ENCODE peak calls at places on chromosome 13, in four cellular contexts. Z, W, J and X are unnamed samples. For H3K36me3, the result is how much of the 10 kb centered on the place peaks cover.

GRCh38 chr13:52459668-52460067 is 4.4 kb downstream of the CKAP2 start:
- DNase-seq in Z (no peak), W (peak), J (no peak), X (no peak)

GRCh38 chr13:24251525-24251924 is 57.9 kb upstream of the C1QTNF9 start:
- DNase-seq in Z (no peak), W (no peak), J (no peak), X (peak)

GRCh38 chr13:74570834-74571233 is 436.6 kb upstream of the KLF12 start:
- DNase-seq in Z (no peak), W (peak), J (no peak), X (no peak)

GRCh38 chr13:26968431-26969335 is 202.9 kb downstream of the USP12 start:
- DNase-seq in Z (no peak), W (no peak), J (no peak), X (no peak)

GRCh38 chr13:77779461-77780272 is 82.2 kb downstream of the SLAIN1 start:
- DNase-seq in Z (no peak), W (peak), J (peak), X (no peak)

GRCh38 chr13:37141011-37141410 is 35.5 kb upstream of the CSNK1A1L start:
- DNase-seq in Z (no peak), W (no peak), J (no peak), X (no peak)

GRCh38 chr13:77719128-77719527 is 21.6 kb downstream of the SLAIN1 start:
- DNase-seq in Z (no peak), W (no peak), J (no peak), X (no peak)

GRCh38 chr13:97130201-97130600 is 91.9 kb upstream of the MBNL2 start:
- DNase-seq in Z (no peak), W (peak), J (no peak), X (no peak)

GRCh38 chr13:47679391-47679790 is 321.7 kb downstream of the SUCLA2 start:
- DNase-seq in Z (no peak), W (peak), J (no peak), X (no peak)

GRCh38 chr13:60351816-60352215 is 45.2 kb upstream of the TDRD3 start:
- DNase-seq in Z (no peak), W (no peak), J (no peak), X (no peak)

GRCh38 chr13:30997697-30998547 is 65.5 kb downstream of the TEX26 start:
- DNase-seq in Z (no peak), W (no peak), J (no peak), X (no peak)

GRCh38 chr13:24985102-24985501 is 110.8 kb upstream of the PABPC3 start:
- DNase-seq in Z (no peak), W (no peak), J (peak), X (no peak)

GRCh38 chr13:105491345-105491744 is 1044.1 kb downstream of the EFNB2 start:
- DNase-seq in Z (no peak), W (no peak), J (no peak), X (no peak)

GRCh38 chr13:66937423-66937822 is 292.7 kb downstream of the PCDH9 start:
- DNase-seq in Z (no peak), W (no peak), J (no peak), X (no peak)

DNA sequence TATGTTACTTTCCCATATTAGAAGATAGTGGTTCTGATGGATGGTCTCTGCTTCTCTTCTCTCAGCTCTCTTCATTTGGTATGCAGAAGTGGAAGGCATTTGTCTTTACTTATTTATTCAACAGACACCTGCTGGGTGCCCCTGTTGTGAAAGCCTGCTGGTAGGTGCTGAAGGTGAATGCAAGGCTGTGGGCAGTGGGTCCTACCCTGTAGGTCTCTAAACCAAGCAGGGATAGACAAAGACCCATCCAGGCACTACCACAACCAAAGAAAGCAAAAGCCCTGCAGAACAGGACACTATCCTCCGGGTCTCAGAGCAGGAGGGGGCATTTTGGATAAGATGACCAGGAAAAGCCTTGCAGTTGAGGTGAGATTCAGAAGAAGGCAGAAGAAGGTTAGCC is 106.1 kb downstream of the STARD13 start:
- DNase-seq in Z (no peak), W (no peak), J (no peak), X (no peak)
- H3K27ac ChIP-seq in Z (no peak), W (no peak), J (no peak), X (no peak)

GRCh38 chr13:33233547-33233946 is 52.0 kb downstream of the STARD13 start:
- DNase-seq in Z (no peak), W (no peak), J (no peak), X (no peak)
- H3K36me3 ChIP-seq in Z (under half), W (under half), J (under half), X (under half)

DNA sequence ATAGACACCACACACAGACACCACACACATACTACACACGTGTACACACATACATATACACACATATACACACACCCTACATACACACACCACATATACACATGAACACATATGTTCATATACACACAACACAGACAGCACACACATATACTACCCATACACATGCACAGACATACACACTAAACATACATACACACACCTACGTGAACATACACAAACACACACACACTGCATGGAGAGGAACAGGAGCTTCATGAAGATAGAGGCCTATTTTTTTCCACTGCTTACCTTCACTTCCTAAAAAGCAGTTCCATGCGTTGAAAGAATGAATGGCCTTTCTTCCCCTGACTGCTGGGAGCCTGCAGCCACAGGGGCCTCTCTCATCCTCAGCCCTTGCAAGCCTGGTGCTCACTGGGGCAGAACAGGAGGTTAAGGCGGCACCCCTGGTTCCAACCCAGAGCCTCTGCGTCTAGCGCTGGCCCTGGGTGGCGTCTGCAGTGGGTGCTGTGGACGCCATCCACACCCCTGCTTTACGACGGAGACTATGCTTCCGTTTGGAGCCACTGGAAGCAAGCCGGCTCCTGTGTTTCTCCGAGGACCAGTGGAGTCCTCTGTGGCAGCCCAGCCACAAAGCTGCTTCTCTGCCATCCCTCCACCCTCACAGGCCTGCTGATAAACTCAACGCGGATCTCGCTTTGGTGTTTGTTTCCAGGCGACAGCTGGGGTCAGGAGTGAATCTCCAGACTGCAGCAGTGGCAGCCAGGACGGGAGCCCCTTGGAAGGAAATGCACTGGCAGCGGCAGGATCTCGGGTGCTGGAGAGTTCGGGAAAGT is 1.9 kb upstream of the RASA3 start:
- DNase-seq in Z (peak), W (no peak), J (peak), X (no peak)
- H3K27ac ChIP-seq in Z (no peak), W (no peak), J (no peak), X (no peak)

GRCh38 chr13:111230385-111230930 is 90.0 kb upstream of the TEX29 start:
- DNase-seq in Z (no peak), W (no peak), J (no peak), X (no peak)
- H3K36me3 ChIP-seq in Z (under half), W (under half), J (under half), X (under half)

DNA sequence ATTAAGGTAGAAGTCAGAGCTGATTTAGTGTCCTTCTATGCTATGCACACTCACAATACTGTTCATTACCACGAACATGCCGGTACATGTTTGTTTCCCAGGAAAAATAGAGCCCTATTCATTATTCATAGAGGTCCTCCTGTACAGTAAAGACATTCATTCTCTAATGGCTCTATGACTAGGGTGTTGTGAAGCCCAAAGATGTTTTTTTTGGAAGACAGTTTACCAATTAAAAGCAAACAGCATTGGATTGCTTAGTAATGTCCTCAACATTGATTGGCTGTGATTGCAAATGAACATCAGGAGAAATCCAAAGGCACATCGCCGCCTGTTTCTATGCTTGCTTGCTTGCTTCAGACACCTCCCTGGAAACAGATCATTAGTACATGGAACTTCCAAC is 8.9 kb upstream of the GPC6 start:
- DNase-seq in Z (no peak), W (peak), J (no peak), X (no peak)
- H3K27ac ChIP-seq in Z (no peak), W (no peak), J (no peak), X (no peak)